ENCODE peak calls at places on chromosome 12, in ten cellular contexts. P, J, S, O, G, L, R, D, K and N are unnamed samples.

GRCh38 chr12:75889214-75889613 is 142.4 kb downstream of the PHLDA1 start:
- DNase-seq in P (no peak), J (no peak), S (no peak), O (no peak), G (no peak), L (no peak), R (no peak), D (no peak), K (no peak), N (no peak)

GRCh38 chr12:121295123-121295745 is 1.3 kb downstream of the CAMKK2 start:
- DNase-seq in P (no peak), J (peak; percentile 20), S (no peak), O (no peak), G (no peak), L (peak; percentile 30), R (no peak), D (no peak), K (no peak), N (no peak)

GRCh38 chr12:22855456-22855855 is 230.5 kb downstream of the ETNK1 start:
- DNase-seq in P (no peak), J (no peak), S (no peak), O (no peak), G (no peak), L (no peak), R (no peak), D (no peak), K (no peak), N (no peak)

GRCh38 chr12:65308601-65309071 is 30.2 kb downstream of the MSRB3 start:
- DNase-seq in P (peak; percentile 34), J (no peak), S (no peak), O (no peak), G (no peak), L (peak; percentile 13), R (no peak), D (no peak), K (peak; percentile 43), N (no peak)

GRCh38 chr12:92503977-92504966 is 198.5 kb upstream of the PLEKHG7 start:
- DNase-seq in P (no peak), J (no peak), S (peak; percentile 93), O (no peak), G (no peak), L (no peak), R (peak; percentile 74), D (no peak), K (no peak), N (no peak)

GRCh38 chr12:9039397-9039977 is 50.1 kb downstream of the KLRG1 start:
- DNase-seq in P (no peak), J (peak; percentile 73), S (no peak), O (peak; percentile 14), G (no peak), L (peak; percentile 55), R (no peak), D (no peak), K (peak; percentile 50), N (peak; percentile 7)

GRCh38 chr12:118330421-118331018 is 42.2 kb downstream of the TAOK3 start:
- DNase-seq in P (peak; percentile 30), J (no peak), S (no peak), O (no peak), G (no peak), L (peak; percentile 61), R (no peak), D (no peak), K (peak; percentile 68), N (no peak)

GRCh38 chr12:6607751-6608591 is 792 bp upstream of the CHD4 start:
- DNase-seq in P (no peak), J (peak; percentile 73), S (no peak), O (peak; percentile 69), G (no peak), L (peak; percentile 92), R (no peak), D (peak; percentile 51), K (peak; percentile 58), N (peak; percentile 96)

GRCh38 chr12:13044002-13044858 is at the start of gene FAM234B:
- DNase-seq in P (no peak), J (peak; percentile 82), S (peak; percentile 81), O (peak; percentile 21), G (peak; percentile 41), L (peak; percentile 66), R (peak; percentile 90), D (peak; percentile 62), K (peak; percentile 67), N (peak; percentile 5)

GRCh38 chr12:29769162-29769820 is 14.5 kb downstream of the TMTC1 start:
- DNase-seq in P (peak; percentile 44), J (no peak), S (no peak), O (no peak), G (no peak), L (no peak), R (no peak), D (no peak), K (peak; percentile 91), N (no peak)